ENCODE peak calls at places on chromosome 14, in four cellular contexts. C is K562, Z is HepG2, R is GM12878. L is an unnamed sample.

GRCh38 chr14:50607181-50607580 is 47.2 kb downstream of the ATL1 start:
- DNase-seq in C (no peak), Z (no peak), R (no peak), L (no peak)

GRCh38 chr14:50362791-50363733 is 33.6 kb downstream of the CDKL1 start:
- DNase-seq in C (no peak), Z (no peak), R (no peak), L (no peak)

GRCh38 chr14:50222061-50222613 is 9.2 kb downstream of the SOS2 start:
- DNase-seq in C (no peak), Z (no peak), R (no peak), L (no peak)

GRCh38 chr14:41607119-41607785 is 576 bp downstream of the LRFN5 start:
- DNase-seq in C (no peak), Z (no peak), R (no peak), L (peak)

GRCh38 chr14:91996951-91997371 is 42.9 kb downstream of the TRIP11 start:
- DNase-seq in C (peak), Z (peak), R (no peak), L (peak)

GRCh38 chr14:69820991-69821390 is 23.9 kb upstream of the SLC10A1 start:
- DNase-seq in C (no peak), Z (no peak), R (no peak), L (no peak)

GRCh38 chr14:42556551-42556950 is 949.9 kb downstream of the LRFN5 start:
- DNase-seq in C (no peak), Z (no peak), R (no peak), L (no peak)

GRCh38 chr14:103858063-103858820 is 10.9 kb upstream of the PPP1R13B start:
- DNase-seq in C (no peak), Z (no peak), R (no peak), L (no peak)

GRCh38 chr14:51308872-51309271 is 68.8 kb downstream of the TMX1 start:
- DNase-seq in C (no peak), Z (no peak), R (no peak), L (no peak)

GRCh38 chr14:54682578-54682977 is 115.7 kb downstream of the SAMD4A start:
- DNase-seq in C (no peak), Z (no peak), R (no peak), L (no peak)
- TF ChIP-seq SP1 in C (no peak), Z (no peak), R (no peak), L (no peak)

GRCh38 chr14:55979096-55979495 is 139.1 kb upstream of the PELI2 start:
- DNase-seq in C (no peak), Z (no peak), R (no peak), L (no peak)
- TF ChIP-seq FOXM1 in C (no peak), Z (no peak), R (no peak), L (no peak)

DNA sequence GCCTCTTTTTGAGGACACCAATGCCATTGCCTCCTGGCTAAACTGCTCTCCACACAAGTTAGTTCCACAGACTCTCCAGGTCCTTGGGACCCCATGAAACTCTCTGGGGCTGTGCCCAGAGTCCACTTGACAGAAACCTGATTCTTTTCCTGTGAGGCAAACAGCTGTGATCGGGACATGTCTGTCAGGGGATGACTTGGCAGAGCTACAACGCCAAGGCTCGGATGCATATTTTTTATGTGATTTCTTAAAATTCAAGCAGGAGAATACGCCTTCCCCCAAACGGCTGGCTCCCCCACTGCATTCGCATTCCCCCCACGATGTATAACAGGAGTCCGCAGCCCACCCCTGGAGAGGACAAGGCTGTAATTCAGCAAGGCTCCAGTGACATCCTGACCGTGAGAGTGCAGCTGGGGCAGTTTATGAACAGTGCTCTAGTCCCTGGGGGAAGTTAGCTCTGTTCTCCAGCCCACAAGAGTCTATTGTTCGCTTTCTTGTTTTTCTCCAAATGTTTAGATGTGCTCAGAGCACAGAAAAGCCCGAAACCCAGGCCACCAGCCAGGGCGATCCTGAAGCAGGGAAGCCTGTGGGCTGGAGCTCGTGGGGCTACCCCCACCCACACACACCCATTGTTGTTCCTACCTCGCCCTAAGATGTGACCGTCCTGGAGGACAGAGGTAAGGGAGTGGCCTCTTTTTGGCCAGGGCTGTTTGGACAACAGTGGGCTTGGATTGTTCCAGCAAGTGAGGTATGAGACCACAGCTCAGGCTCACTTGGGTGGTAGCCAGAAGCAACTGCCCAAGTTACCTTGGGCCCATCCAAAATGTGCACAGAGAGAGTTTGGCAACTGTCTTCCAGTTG is 159.5 kb downstream of the ZFP36L1 start:
- DNase-seq in C (no peak), Z (no peak), R (no peak), L (no peak)
- TF ChIP-seq SP1 in C (no peak), Z (no peak), R (no peak), L (no peak)

GRCh38 chr14:85088231-85088630 is 441.7 kb upstream of the FLRT2 start:
- DNase-seq in C (no peak), Z (no peak), R (no peak), L (no peak)
- TF ChIP-seq FOXM1 in C (no peak), Z (no peak), R (no peak), L (no peak)

GRCh38 chr14:59187802-59188460 is 536 bp upstream of the DAAM1 start:
- DNase-seq in C (peak), Z (no peak), R (no peak), L (peak)
- TF ChIP-seq SP1 in C (no peak), Z (no peak), R (no peak), L (no peak)

GRCh38 chr14:23881292-23881691 is 72.3 kb upstream of the DHRS4 start:
- DNase-seq in C (no peak), Z (no peak), R (no peak), L (no peak)
- TF ChIP-seq FOXM1 in C (no peak), Z (no peak), R (no peak), L (no peak)

GRCh38 chr14:93536945-93537344 is 106.2 kb downstream of the UNC79 start:
- DNase-seq in C (no peak), Z (peak), R (no peak), L (peak)
- TF ChIP-seq SP1 in C (no peak), Z (no peak), R (no peak), L (no peak)

L was measured in HEK293T.